ENCODE peak calls at places on chromosomes 4 and X, in five cellular contexts. O is mammary epithelial cell, T is sigmoid colon, K is body of pancreas, P is pancreas. M is an unnamed sample. For H3K27me3 and H3K9me3, the result is how much of the 10 kb centered on the place peaks cover.

GRCh38 chr4:2792396-2792710 is 532 bp upstream of the SH3BP2 start:
- DNase-seq in T (no peak), O (no peak), P (no peak), K (no peak), M (no peak)

GRCh38 chr4:127580300-127580699 is 52.5 kb upstream of the INTU start:
- DNase-seq in P (no peak), O (no peak), T (no peak), K (no peak), M (no peak)

GRCh38 chrX:134925551-134925950 is 65.2 kb upstream of the SMIM10 start:
- DNase-seq in O (no peak), P (no peak), K (no peak), T (no peak), M (no peak)

GRCh38 chrX:150525061-150525919 is 43.1 kb upstream of the MTM1 start:
- DNase-seq in T (no peak), P (peak), K (peak), O (no peak), M (no peak)

GRCh38 chrX:71095971-71096701 is 485 bp downstream of the FOXO4 start:
- DNase-seq in P (no peak), K (no peak), O (peak), T (no peak), M (peak)

GRCh38 chrX:131322646-131323045 is 33.5 kb upstream of the IGSF1 start:
- DNase-seq in P (no peak), O (no peak), T (no peak), K (no peak), M (no peak)

GRCh38 chr4:3530051-3530450 is 2.2 kb downstream of the LRPAP1 start:
- DNase-seq in O (no peak), T (peak), K (no peak), P (no peak), M (no peak)

GRCh38 chrX:66632986-66633385 is 5.9 kb downstream of the EDA2R start:
- DNase-seq in T (no peak), K (no peak), P (no peak), O (no peak), M (no peak)

GRCh38 chr4:27789768-27790167 is 929.1 kb downstream of the STIM2 start:
- DNase-seq in O (no peak), T (no peak), K (no peak), P (no peak), M (no peak)

GRCh38 chr4:7160951-7161440 is 31.3 kb upstream of the SORCS2 start:
- DNase-seq in P (peak), O (no peak), T (peak), K (no peak), M (no peak)

GRCh38 chr4:4443821-4444220 is 56.9 kb downstream of the NSG1 start:
- DNase-seq in P (no peak), K (no peak), T (no peak), O (no peak), M (no peak)

GRCh38 chrX:108270280-108270679 is 167.9 kb downstream of the COL4A6 start:
- DNase-seq in P (no peak), O (peak), K (no peak), T (no peak), M (peak)

GRCh38 chrX:35244796-35245508 is 302.4 kb downstream of the FAM47B start:
- DNase-seq in P (no peak), T (no peak), K (no peak), O (no peak), M (no peak)
- H3K27me3 ChIP-seq in P (under half), T (under half), K (under half), O (under half), M (under half)

DNA sequence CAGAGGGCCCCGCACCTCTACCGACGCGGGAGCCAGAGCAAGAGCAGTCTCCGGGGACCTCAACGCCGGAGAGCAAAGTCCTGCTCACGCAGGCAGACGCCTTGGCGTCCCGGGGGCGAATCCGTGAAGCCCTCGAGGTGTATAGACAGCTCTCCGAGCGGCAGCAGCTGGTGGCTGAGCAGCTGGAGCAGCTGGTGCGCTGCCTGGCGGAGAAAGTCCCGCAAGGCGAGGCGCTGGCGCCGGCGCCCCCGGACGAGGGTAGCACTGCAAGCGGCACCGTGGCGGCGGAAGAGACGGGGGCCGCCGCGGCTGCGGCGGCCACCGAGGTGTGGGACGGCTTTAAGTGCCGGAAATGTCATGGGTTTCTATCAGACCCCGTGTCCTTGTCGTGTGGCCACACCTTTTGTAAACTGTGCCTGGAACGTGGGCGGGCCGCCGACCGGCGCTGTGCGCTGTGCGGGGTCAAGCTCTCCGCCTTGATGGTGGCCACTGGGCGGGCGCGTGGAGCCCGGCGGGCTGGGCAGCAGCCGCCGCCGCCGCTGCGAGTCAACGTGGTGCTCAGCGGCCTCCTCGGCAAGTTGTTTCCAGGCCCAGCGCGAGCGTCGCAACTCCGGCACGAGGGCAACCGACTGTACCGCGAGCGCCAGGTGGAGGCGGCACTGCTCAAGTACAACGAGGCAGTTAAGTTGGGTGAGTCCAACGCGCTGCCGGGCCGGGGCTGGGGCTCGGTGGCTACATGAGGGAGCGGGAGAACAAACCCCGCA is 672 bp downstream of the LONRF3 start:
- DNase-seq in T (peak), K (peak), P (peak), O (no peak), M (peak)
- H3K4me3 ChIP-seq in T (peak), K (peak), P (peak), O (no peak), M (peak)

GRCh38 chr4:91826186-91826585 is 477.6 kb upstream of the GRID2 start:
- DNase-seq in O (peak), T (no peak), P (no peak), K (no peak), M (no peak)
- H3K9me3 ChIP-seq in O (under half), T (under half), P (under half), K (under half), M (under half)

GRCh38 chrX:114581528-114582263 is 2.2 kb upstream of the HTR2C start:
- DNase-seq in O (no peak), K (no peak), P (no peak), T (no peak), M (no peak)
- H3K27me3 ChIP-seq in O (under half), K (under half), P (under half), T (under half), M (under half)

DNA sequence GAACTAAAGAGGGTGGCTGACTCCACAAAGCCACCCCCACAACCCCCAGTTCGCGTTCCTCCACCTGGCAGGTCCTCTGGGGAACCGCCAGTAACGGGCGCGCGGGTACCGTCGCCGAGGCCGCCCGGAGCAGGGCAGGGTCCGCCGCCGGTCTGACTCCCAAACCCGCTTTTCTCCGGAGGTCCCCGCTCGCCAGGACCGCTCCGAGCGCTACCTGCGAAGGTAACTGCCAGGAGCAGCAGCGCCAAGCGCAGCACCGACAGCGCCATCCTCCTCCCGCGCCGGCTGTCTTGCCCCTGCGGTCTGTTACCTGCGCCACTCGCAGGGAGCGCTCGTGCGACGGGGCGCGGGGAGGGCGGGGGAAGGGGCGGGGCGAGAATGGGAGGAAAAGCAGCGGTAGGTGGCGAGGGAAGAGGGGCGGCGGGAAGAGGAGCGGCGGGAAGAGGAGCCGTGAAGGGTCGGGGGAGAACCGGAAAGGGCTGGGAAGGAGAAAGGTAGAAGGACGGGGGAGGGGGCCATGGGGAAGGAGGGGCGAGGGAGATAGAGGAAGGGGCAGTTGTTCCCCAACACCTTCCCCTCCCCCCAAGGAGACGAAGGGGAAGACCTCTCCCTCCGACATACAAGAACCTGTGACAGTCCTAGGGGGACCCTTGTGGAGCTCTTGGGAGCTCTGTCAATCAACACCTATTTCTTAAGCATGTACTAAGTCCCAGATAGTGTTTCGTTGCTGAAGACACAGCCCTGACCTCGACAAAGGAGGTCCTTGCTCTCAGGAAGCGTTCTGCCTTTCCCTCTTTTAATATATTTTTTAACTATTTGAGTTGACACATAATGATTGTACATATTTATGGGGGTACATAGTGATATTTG is at the start of gene SPINK2:
- DNase-seq in O (no peak), P (peak), K (peak), T (no peak), M (peak)
- H3K4me3 ChIP-seq in O (peak), P (peak), K (no peak), T (peak), M (peak)

M was measured in prostate gland.